ENCODE peak calls at places on chromosomes 12 and 14, in seven cellular contexts. N, L, H, Y, O, D and R are unnamed samples.

GRCh38 chr12:13277278-13277677 is 80.8 kb downstream of the EMP1 start:
- DNase-seq in D (peak), H (no peak), Y (no peak), N (no peak), L (no peak), O (no peak), R (no peak)

GRCh38 chr12:132766380-132767085 is 4.9 kb upstream of the ANKLE2 start:
- DNase-seq in O (no peak), D (no peak), Y (no peak), N (no peak), H (no peak), L (peak), R (peak)

GRCh38 chr14:105500726-105501101 is 9.7 kb downstream of the TEDC1 start:
- DNase-seq in D (no peak), H (no peak), Y (no peak), O (no peak), L (no peak), N (no peak), R (no peak)

GRCh38 chr12:29232086-29232485 is 83.0 kb downstream of the FAR2 start:
- DNase-seq in O (no peak), H (no peak), L (no peak), D (no peak), N (no peak), Y (no peak), R (no peak)

GRCh38 chr12:100229036-100229635 is 28.5 kb downstream of the ACTR6 start:
- DNase-seq in D (peak), L (peak), N (no peak), Y (peak), H (no peak), O (no peak), R (peak)

GRCh38 chr12:46269429-46270241 is 792 bp upstream of the SLC38A1 start:
- DNase-seq in Y (peak), L (no peak), D (peak), N (peak), H (peak), O (no peak), R (peak)

GRCh38 chr12:76399040-76399439 is 50.8 kb upstream of the BBS10 start:
- DNase-seq in Y (no peak), O (no peak), L (no peak), D (no peak), H (no peak), N (no peak), R (no peak)

GRCh38 chr14:75259510-75259855 is 19.1 kb upstream of the FOS start:
- DNase-seq in H (no peak), N (no peak), L (peak), O (no peak), D (no peak), Y (peak), R (no peak)

GRCh38 chr14:71339650-71340415 is 432.6 kb downstream of the PCNX1 start:
- DNase-seq in L (no peak), N (no peak), D (no peak), O (no peak), Y (no peak), H (no peak), R (peak)

GRCh38 chr14:32364941-32365340 is 35.8 kb downstream of the AKAP6 start:
- DNase-seq in H (no peak), N (no peak), Y (no peak), O (no peak), D (no peak), L (no peak), R (no peak)

GRCh38 chr12:3200032-3200617 is 122.9 kb downstream of the TSPAN9 start:
- DNase-seq in H (peak), N (peak), L (peak), Y (peak), O (peak), D (peak), R (peak)

GRCh38 chr12:25207883-25208282 is 12.8 kb downstream of the ETFRF1 start:
- DNase-seq in O (no peak), L (no peak), D (no peak), Y (no peak), H (no peak), N (no peak), R (no peak)

GRCh38 chr12:25208554-25208953 is 13.5 kb downstream of the ETFRF1 start:
- DNase-seq in O (no peak), L (no peak), Y (peak), D (no peak), H (no peak), N (no peak), R (no peak)

GRCh38 chr12:25213338-25213737 is 18.3 kb downstream of the ETFRF1 start:
- DNase-seq in N (no peak), D (no peak), O (no peak), L (no peak), H (no peak), Y (no peak), R (no peak)
- H3K23ac ChIP-seq in N (no peak), D (no peak), O (no peak), L (no peak), H (no peak), Y (no peak), R (no peak)

DNA sequence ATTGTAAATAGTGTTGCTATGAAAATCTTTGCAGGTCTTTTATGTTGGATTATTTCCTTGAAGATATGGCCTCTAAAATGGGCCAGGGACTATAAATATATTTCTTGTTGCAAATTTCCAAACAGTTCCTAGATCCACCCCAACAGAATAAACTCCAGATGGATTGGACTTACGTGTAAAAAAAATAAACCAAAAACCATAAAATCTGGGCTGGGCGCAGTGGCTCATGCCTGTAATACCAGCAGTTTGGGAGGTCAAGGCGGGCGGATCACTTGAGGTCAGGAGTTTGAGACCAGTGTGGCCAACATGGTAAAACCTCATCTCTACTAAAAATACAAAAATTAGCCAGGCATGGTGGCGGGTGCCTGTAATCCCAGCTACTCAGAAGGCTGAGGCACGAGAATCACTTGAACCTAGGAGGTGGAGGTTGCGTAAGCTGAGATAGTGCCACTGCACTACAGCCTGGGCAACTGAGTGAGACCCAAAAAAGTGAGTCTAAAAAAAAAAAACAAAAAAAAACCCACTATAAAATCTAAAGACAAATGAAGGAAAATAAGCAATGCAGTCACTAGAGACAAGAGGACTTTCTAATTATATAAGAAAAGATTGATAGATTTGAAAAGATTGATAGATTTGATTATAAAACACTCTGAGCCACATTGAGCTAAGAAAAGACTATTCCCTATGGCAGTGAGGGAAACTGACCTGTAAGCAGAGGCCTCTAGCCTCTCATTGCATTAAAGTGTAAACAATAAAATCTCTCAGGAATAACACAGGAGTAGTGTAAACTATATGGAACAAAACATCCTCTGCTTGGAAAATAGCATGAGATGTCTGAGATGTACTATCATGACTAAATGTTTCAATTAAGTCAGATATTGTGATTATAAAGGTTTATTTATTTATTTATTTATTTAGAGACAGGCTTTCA is 25.6 kb downstream of the NFKBIA start:
- DNase-seq in Y (no peak), D (peak), O (no peak), H (no peak), N (no peak), L (no peak), R (no peak)
- H3K23ac ChIP-seq in Y (no peak), D (no peak), O (no peak), H (no peak), N (no peak), L (no peak), R (no peak)

GRCh38 chr12:79522237-79522636 is 168.5 kb downstream of the PAWR start:
- DNase-seq in H (no peak), D (no peak), Y (no peak), N (no peak), L (no peak), O (no peak), R (no peak)
- H3K23ac ChIP-seq in H (no peak), D (no peak), Y (no peak), N (no peak), L (no peak), O (no peak), R (no peak)

GRCh38 chr14:99853206-99853605 is 60.0 kb downstream of the EML1 start:
- DNase-seq in N (no peak), D (no peak), Y (no peak), L (no peak), O (no peak), H (no peak), R (no peak)

GRCh38 chr14:99857551-99857950 is 64.3 kb downstream of the EML1 start:
- DNase-seq in D (no peak), L (no peak), Y (no peak), N (no peak), H (no peak), O (no peak), R (no peak)

GRCh38 chr14:99855271-99855670 is 62.1 kb downstream of the EML1 start:
- DNase-seq in L (no peak), N (no peak), H (no peak), Y (no peak), D (no peak), O (no peak), R (no peak)

GRCh38 chr14:99850705-99851104 is 57.5 kb downstream of the EML1 start:
- DNase-seq in D (peak), O (no peak), L (peak), Y (no peak), N (no peak), H (no peak), R (no peak)

DNA sequence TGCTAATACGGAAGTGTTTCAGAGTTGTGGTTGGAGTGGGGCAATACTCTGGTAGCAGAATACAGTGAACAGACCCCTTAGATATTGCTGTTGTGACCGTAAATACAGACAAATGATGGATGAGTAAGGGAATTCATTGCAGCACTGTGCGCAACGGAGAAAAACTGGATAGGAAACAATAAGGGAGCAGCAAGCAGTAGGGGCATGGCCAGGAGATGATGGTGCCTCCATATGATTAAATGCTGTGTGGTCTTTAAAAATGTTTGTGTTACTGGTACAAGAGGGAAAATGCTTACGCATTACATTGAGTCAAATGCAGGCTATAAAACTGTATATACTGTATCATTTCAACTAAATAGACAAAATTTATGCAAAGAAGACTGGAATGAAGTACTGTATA is 61.6 kb downstream of the EML1 start:
- DNase-seq in N (no peak), L (no peak), H (no peak), Y (no peak), D (no peak), O (no peak), R (peak)
- H3K23ac ChIP-seq in N (no peak), L (no peak), H (no peak), Y (no peak), D (no peak), O (no peak), R (no peak)

DNA sequence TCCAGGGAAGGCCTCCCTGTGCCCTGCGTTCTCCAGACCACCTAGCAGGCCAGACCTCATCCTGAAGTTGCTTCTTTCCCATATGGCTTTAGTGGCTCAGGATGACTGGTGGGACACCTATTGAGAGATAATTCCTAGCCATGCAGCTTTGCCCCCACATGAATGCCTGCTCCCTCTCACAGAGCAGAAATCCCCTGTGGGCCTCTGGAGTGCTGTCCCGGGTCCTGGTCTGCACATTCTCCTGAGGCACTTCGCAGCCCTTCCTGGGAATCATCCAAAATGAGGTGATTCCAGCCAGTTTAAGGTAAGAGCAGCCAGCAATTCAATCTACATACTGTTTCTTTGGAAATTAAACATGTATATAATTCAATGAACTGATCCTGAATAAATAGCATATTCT is 135.9 kb downstream of the GPR65 start:
- DNase-seq in O (no peak), H (no peak), Y (peak), L (no peak), N (no peak), D (no peak), R (no peak)
- H3K23ac ChIP-seq in O (no peak), H (no peak), Y (no peak), L (no peak), N (no peak), D (no peak), R (no peak)

DNA sequence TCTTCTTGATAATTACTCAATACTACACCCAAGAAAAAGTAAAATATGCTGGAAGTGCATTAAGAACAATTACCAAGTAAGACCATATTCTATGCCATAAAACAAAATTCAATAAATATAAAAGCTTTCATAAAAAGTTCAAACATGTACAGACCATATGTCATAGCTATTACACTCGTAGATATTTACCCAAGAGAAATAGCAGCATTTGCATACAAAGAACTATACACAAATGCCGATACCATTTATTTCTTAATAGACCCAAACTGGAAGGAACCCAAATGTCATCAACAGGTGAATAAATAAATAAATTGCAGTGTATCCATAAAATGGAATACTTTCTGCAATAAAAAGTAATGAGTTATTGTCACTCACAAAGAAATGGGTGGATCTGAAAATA is 78.3 kb upstream of the SLC16A7 start:
- DNase-seq in D (no peak), O (no peak), H (no peak), Y (no peak), N (no peak), L (no peak), R (no peak)
- H3K23ac ChIP-seq in D (no peak), O (no peak), H (no peak), Y (no peak), N (no peak), L (no peak), R (no peak)

GRCh38 chr12:19439059-19440018 is at the start of gene AEBP2:
- DNase-seq in L (peak), Y (peak), N (peak), D (peak), H (peak), O (peak), R (peak)

GRCh38 chr12:19440916-19441315 is 1.6 kb downstream of the AEBP2 start:
- DNase-seq in N (no peak), H (no peak), Y (no peak), L (peak), O (no peak), D (no peak), R (no peak)

GRCh38 chr12:19437996-19438395 is 1.3 kb upstream of the AEBP2 start:
- DNase-seq in D (no peak), L (no peak), N (no peak), O (no peak), Y (no peak), H (peak), R (no peak)

GRCh38 chr12:19436931-19437330 is 2.4 kb upstream of the AEBP2 start:
- DNase-seq in N (no peak), Y (no peak), D (peak), L (no peak), O (no peak), H (peak), R (peak)

DNA sequence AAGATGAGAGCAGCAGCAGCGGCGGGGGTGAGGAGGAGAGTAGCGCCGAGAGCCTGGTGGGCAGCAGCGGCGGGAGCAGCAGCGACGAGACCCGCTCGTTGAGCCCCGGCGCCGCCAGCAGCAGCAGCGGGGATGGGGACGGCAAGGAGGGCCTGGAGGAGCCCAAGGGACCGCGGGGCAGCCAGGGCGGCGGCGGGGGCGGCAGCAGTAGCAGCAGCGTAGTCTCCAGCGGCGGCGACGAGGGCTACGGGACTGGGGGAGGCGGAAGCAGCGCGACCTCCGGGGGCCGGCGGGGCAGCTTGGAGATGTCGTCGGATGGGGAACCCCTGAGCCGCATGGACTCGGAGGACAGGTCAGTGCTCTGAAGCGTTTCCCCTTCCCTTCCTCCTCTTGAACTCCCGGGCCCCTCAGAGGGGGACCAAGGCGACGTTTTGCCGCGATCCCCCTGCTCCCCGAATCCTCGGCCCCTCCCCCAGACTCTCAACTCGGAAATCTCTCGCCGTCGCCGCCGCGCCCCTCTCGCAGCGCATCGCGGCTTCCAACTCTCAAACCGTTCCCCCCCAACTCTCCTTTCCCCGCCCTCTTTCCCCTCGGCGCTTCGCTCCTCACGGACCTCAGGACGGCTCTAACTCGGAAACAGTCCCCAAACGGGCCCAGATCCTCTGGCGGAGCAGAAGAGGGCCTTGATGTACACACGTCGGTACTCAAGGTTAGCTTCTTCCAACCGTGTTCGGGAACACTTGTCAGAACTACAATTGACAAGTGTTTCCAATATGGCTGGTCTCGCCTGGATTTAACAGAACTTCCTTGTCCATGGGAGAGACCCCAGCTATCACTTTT is 947 bp downstream of the AEBP2 start:
- DNase-seq in D (peak), O (peak), L (peak), N (peak), H (peak), Y (peak), R (peak)
- H3K23ac ChIP-seq in D (peak), O (peak), L (peak), N (no peak), H (no peak), Y (peak), R (no peak)

DNA sequence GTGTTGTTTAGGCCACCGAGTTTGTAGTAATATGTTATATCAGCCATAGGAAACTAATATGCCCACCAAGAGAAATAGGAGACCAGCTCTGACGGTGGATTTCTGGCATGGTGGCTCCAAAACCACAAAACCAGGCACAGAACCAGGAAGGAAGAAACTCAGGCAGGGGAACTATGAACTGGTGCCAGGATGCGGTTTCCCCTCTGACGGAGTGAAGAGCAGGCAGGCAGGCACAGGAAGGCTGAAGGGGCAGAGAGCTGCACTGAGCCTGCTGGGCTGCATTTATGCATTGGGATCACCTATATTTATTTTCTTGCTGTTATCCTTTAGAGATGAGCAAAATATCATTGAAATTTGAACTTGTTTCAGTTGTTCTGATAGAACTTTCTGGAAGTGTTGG is 479.4 kb downstream of the VRK1 start:
- DNase-seq in L (no peak), H (no peak), D (no peak), N (no peak), O (no peak), Y (no peak), R (no peak)
- H3K23ac ChIP-seq in L (no peak), H (no peak), D (no peak), N (no peak), O (no peak), Y (no peak), R (no peak)

GRCh38 chr12:56723889-56724659 is 1.0 kb downstream of the NACA start:
- DNase-seq in N (no peak), O (no peak), L (peak), D (peak), H (no peak), Y (peak), R (peak)

GRCh38 chr12:56725723-56726102 is 614 bp upstream of the NACA start:
- DNase-seq in H (no peak), N (no peak), Y (no peak), O (no peak), D (no peak), L (no peak), R (no peak)

GRCh38 chr12:56723352-56723751 is 1.7 kb downstream of the NACA start:
- DNase-seq in D (no peak), L (no peak), O (no peak), H (no peak), Y (no peak), N (no peak), R (no peak)

GRCh38 chr12:56724989-56725722 is at the start of gene NACA:
- DNase-seq in N (peak), O (peak), H (peak), Y (peak), L (peak), D (peak), R (peak)

GRCh38 chr12:56724660-56724988 is 475 bp downstream of the NACA start:
- DNase-seq in D (peak), H (no peak), Y (no peak), L (no peak), O (peak), N (no peak), R (no peak)
- H3K23ac ChIP-seq in D (peak), H (no peak), Y (peak), L (peak), O (peak), N (no peak), R (peak)